ENCODE peak calls at places on chromosomes 16 and 17, in five cellular contexts. I, K, T, B and M are unnamed samples.
A peak's percentile ranks its signal among the peaks of the same experiment; 100 is the strongest.

GRCh38 chr16:79415983-79416641 is 184.4 kb downstream of the MAF start:
- DNase-seq in I (no peak), K (no peak), T (no peak), B (no peak), M (no peak)

GRCh38 chr16:89842471-89843408 is 14.5 kb downstream of the SPIRE2 start:
- DNase-seq in I (no peak), K (no peak), T (peak; percentile 92), B (no peak), M (no peak)

GRCh38 chr17:45745843-45746494 is 38.2 kb upstream of the CRHR1 start:
- DNase-seq in I (no peak), K (no peak), T (peak; percentile 14), B (no peak), M (no peak)

GRCh38 chr16:80014241-80014939 is 413.9 kb upstream of the MAF start:
- DNase-seq in I (no peak), K (no peak), T (peak; percentile 19), B (no peak), M (no peak)

GRCh38 chr17:82350182-82351030 is 8.6 kb upstream of the TEX19 start:
- DNase-seq in I (no peak), K (no peak), T (no peak), B (peak; percentile 31), M (peak; percentile 68)

GRCh38 chr17:67130768-67131167 is 86.4 kb downstream of the CACNG1 start:
- DNase-seq in I (no peak), K (no peak), T (no peak), B (no peak), M (no peak)

GRCh38 chr17:48541574-48542113 is 3.3 kb downstream of the HOXB2 start:
- DNase-seq in I (no peak), K (no peak), T (no peak), B (peak; percentile 80), M (peak; percentile 42)

GRCh38 chr17:40490289-40490853 is 11.1 kb downstream of the TNS4 start:
- DNase-seq in I (peak; percentile 75), K (peak; percentile 37), T (peak; percentile 52), B (peak; percentile 60), M (no peak)

GRCh38 chr17:82559779-82560642 is 40.5 kb downstream of the FOXK2 start:
- DNase-seq in I (no peak), K (no peak), T (no peak), B (no peak), M (no peak)

GRCh38 chr17:76530489-76530814 is 7.1 kb downstream of the CYGB start:
- DNase-seq in I (no peak), K (no peak), T (peak; percentile 36), B (no peak), M (no peak)

GRCh38 chr16:57519796-57520360 is 16.5 kb downstream of the CCDC102A start:
- DNase-seq in I (peak; percentile 78), K (peak; percentile 44), T (peak; percentile 64), B (peak; percentile 89), M (peak; percentile 86)

GRCh38 chr17:81119223-81120148 is 45.8 kb upstream of the PVALEF start:
- DNase-seq in I (peak; percentile 98), K (peak; percentile 75), T (peak; percentile 90), B (peak; percentile 74), M (peak; percentile 88)

GRCh38 chr16:56493131-56493530 is 26.7 kb downstream of the BBS2 start:
- DNase-seq in I (no peak), K (no peak), T (peak; percentile 26), B (no peak), M (no peak)

GRCh38 chr16:3950343-3951193 is 70.1 kb upstream of the CREBBP start:
- DNase-seq in I (peak; percentile 71), K (no peak), T (peak; percentile 98), B (peak; percentile 88), M (no peak)

GRCh38 chr17:73420897-73421296 is 109.1 kb upstream of the CDC42EP4 start:
- DNase-seq in I (peak; percentile 91), K (no peak), T (peak; percentile 30), B (no peak), M (no peak)

GRCh38 chr17:35154486-35154885 is 6.9 kb downstream of the UNC45B start:
- DNase-seq in I (no peak), K (no peak), T (no peak), B (no peak), M (no peak)

GRCh38 chr17:43570518-43570928 is 24.4 kb upstream of the ETV4 start:
- DNase-seq in I (peak; percentile 66), K (no peak), T (peak; percentile 87), B (no peak), M (no peak)

GRCh38 chr16:14248791-14249190 is 177.7 kb downstream of the MRTFB start:
- DNase-seq in I (no peak), K (no peak), T (no peak), B (no peak), M (no peak)

GRCh38 chr17:32553168-32553567 is 66.4 kb downstream of the CDK5R1 start:
- DNase-seq in I (no peak), K (no peak), T (no peak), B (no peak), M (no peak)

GRCh38 chr16:82756283-82756599 is 129.5 kb downstream of the CDH13 start:
- DNase-seq in I (no peak), K (no peak), T (peak; percentile 55), B (no peak), M (no peak)

GRCh38 chr16:71700822-71701221 is 23.7 kb downstream of the PHLPP2 start:
- DNase-seq in I (no peak), K (no peak), T (no peak), B (no peak), M (no peak)

GRCh38 chr17:77311371-77311981 is 170.7 kb downstream of the SEC14L1 start:
- DNase-seq in I (no peak), K (no peak), T (no peak), B (peak; percentile 15), M (no peak)

GRCh38 chr16:51637744-51638100 is 486.7 kb upstream of the SALL1 start:
- DNase-seq in I (no peak), K (no peak), T (peak; percentile 18), B (no peak), M (no peak)